ENCODE peak calls at places on chromosomes 4 and X, in nine cellular contexts. G, A, I, V, P, N, R, O and D are unnamed samples.

GRCh38 chrX:73930300-73930699 is 367.3 kb downstream of the CHIC1 start:
- DNase-seq in O (no peak), R (no peak), G (no peak), N (no peak), A (peak), P (no peak), V (peak), I (no peak), D (no peak)

GRCh38 chrX:41064028-41064427 is 21.2 kb upstream of the USP9X start:
- DNase-seq in N (no peak), R (no peak), G (no peak), P (no peak), A (peak), V (no peak), I (peak), O (no peak), D (no peak)

GRCh38 chr4:88794087-88794486 is 96.5 kb upstream of the NAP1L5 start:
- DNase-seq in N (no peak), R (no peak), G (no peak), A (no peak), P (no peak), V (no peak), I (no peak), O (no peak), D (no peak)

GRCh38 chr4:146041139-146042004 is 102.7 kb upstream of the ZNF827 start:
- DNase-seq in R (no peak), N (no peak), A (no peak), O (no peak), I (no peak), G (no peak), V (no peak), P (no peak), D (no peak)

GRCh38 chr4:22987861-22988260 is 295.1 kb downstream of the GBA3 start:
- DNase-seq in A (peak), G (peak), P (peak), N (no peak), V (peak), R (peak), O (no peak), I (peak), D (no peak)

GRCh38 chr4:72430050-72430449 is 139.0 kb downstream of the ADAMTS3 start:
- DNase-seq in G (no peak), A (peak), V (peak), I (peak), O (no peak), P (no peak), N (no peak), R (no peak), D (no peak)

GRCh38 chrX:72280210-72280882 is 3.3 kb upstream of the RPS4X start:
- DNase-seq in N (no peak), O (no peak), A (peak), R (no peak), V (no peak), P (no peak), G (no peak), I (no peak), D (no peak)

GRCh38 chr4:169024762-169025161 is 14.7 kb upstream of the CBR4 start:
- DNase-seq in R (no peak), G (no peak), O (no peak), N (no peak), A (peak), I (peak), V (peak), P (no peak), D (no peak)

GRCh38 chrX:29470029-29470428 is 745.3 kb upstream of the MAGEB2 start:
- DNase-seq in A (no peak), O (no peak), R (no peak), N (no peak), V (peak), G (no peak), I (peak), P (no peak), D (no peak)

GRCh38 chr4:186734251-186734650 is 10.6 kb upstream of the FAT1 start:
- DNase-seq in N (no peak), O (no peak), P (no peak), V (no peak), R (no peak), I (no peak), A (no peak), G (no peak), D (no peak)

GRCh38 chr4:174318829-174319764 is 35.4 kb downstream of the CEP44 start:
- DNase-seq in A (peak), I (peak), P (no peak), V (peak), N (no peak), R (no peak), O (peak), G (no peak), D (no peak)

GRCh38 chrX:73922856-73923429 is 359.9 kb downstream of the CHIC1 start:
- DNase-seq in I (peak), P (no peak), A (peak), G (peak), V (peak), R (no peak), O (no peak), N (no peak), D (no peak)

GRCh38 chr4:20512980-20513379 is 187.3 kb upstream of the PACRGL start:
- DNase-seq in G (no peak), O (no peak), V (no peak), A (no peak), I (no peak), N (no peak), R (no peak), P (no peak), D (no peak)

GRCh38 chr4:173509031-173510001 is 20.7 kb downstream of the HAND2 start:
- DNase-seq in R (no peak), V (peak), O (no peak), A (peak), N (no peak), I (peak), G (no peak), P (no peak), D (no peak)

GRCh38 chr4:186840771-186841301 is 117.2 kb upstream of the FAT1 start:
- DNase-seq in V (no peak), P (no peak), N (no peak), I (no peak), A (no peak), R (no peak), O (no peak), G (no peak), D (no peak)

GRCh38 chr4:151808120-151808529 is 47.3 kb upstream of the GATB start:
- DNase-seq in V (no peak), N (no peak), I (peak), O (no peak), R (no peak), P (no peak), A (peak), G (no peak), D (no peak)

GRCh38 chr4:108072300-108072699 is 82.6 kb downstream of the HADH start:
- DNase-seq in R (no peak), O (no peak), N (peak), V (no peak), A (no peak), I (no peak), G (no peak), P (no peak), D (no peak)